ENCODE peak calls at places on chromosomes 7 and 10, in nine cellular contexts. One of them, this sample, is unnamed.

GRCh38 chr7:158016171-158017087 is 571.2 kb downstream of the PTPRN2 start:
- DNase-seq in ovary: no peak
- DNase-seq in transverse colon: no peak
- DNase-seq in tibial nerve: no peak
- DNase-seq in stomach: peak; percentile 83
- DNase-seq in sigmoid colon: no peak
- DNase-seq in upper lobe of left lung: peak; percentile 21
- DNase-seq in A549: no peak
- DNase-seq in suprapubic skin: peak; percentile 51
- DNase-seq in this sample: no peak

GRCh38 chr10:673492-673891 is 16.0 kb downstream of the DIP2C start:
- DNase-seq in ovary: no peak
- DNase-seq in transverse colon: peak; percentile 2
- DNase-seq in tibial nerve: no peak
- DNase-seq in stomach: no peak
- DNase-seq in sigmoid colon: no peak
- DNase-seq in upper lobe of left lung: no peak
- DNase-seq in A549: no peak
- DNase-seq in suprapubic skin: no peak
- DNase-seq in this sample: no peak

GRCh38 chr7:116173051-116174028 is 37.0 kb upstream of the TES start:
- DNase-seq in ovary: no peak
- DNase-seq in transverse colon: no peak
- DNase-seq in tibial nerve: peak; percentile 46
- DNase-seq in stomach: no peak
- DNase-seq in sigmoid colon: no peak
- DNase-seq in upper lobe of left lung: no peak
- DNase-seq in A549: peak; percentile 21
- DNase-seq in suprapubic skin: no peak
- DNase-seq in this sample: no peak

GRCh38 chr7:100825760-100826545 is 1.4 kb downstream of the EPHB4 start:
- DNase-seq in ovary: no peak
- DNase-seq in transverse colon: no peak
- DNase-seq in tibial nerve: no peak
- DNase-seq in stomach: no peak
- DNase-seq in sigmoid colon: no peak
- DNase-seq in upper lobe of left lung: no peak
- DNase-seq in A549: no peak
- DNase-seq in suprapubic skin: no peak
- DNase-seq in this sample: no peak

GRCh38 chr10:55793024-55793423 is 568.0 kb downstream of the ZWINT start:
- DNase-seq in ovary: no peak
- DNase-seq in transverse colon: no peak
- DNase-seq in tibial nerve: no peak
- DNase-seq in stomach: no peak
- DNase-seq in sigmoid colon: no peak
- DNase-seq in upper lobe of left lung: no peak
- DNase-seq in A549: no peak
- DNase-seq in suprapubic skin: no peak
- DNase-seq in this sample: no peak

GRCh38 chr7:3451696-3452095 is 150.6 kb downstream of the SDK1 start:
- DNase-seq in ovary: no peak
- DNase-seq in transverse colon: no peak
- DNase-seq in tibial nerve: no peak
- DNase-seq in stomach: no peak
- DNase-seq in sigmoid colon: no peak
- DNase-seq in upper lobe of left lung: no peak
- DNase-seq in A549: no peak
- DNase-seq in suprapubic skin: no peak
- DNase-seq in this sample: no peak

GRCh38 chr7:48111596-48111995 is 22.5 kb downstream of the UPP1 start:
- DNase-seq in ovary: no peak
- DNase-seq in transverse colon: no peak
- DNase-seq in tibial nerve: no peak
- DNase-seq in stomach: no peak
- DNase-seq in sigmoid colon: no peak
- DNase-seq in upper lobe of left lung: no peak
- DNase-seq in A549: no peak
- DNase-seq in suprapubic skin: no peak
- DNase-seq in this sample: peak; percentile 50

GRCh38 chr10:117899181-117899683 is 147.5 kb downstream of the RAB11FIP2 start:
- DNase-seq in ovary: no peak
- DNase-seq in transverse colon: no peak
- DNase-seq in tibial nerve: no peak
- DNase-seq in stomach: no peak
- DNase-seq in sigmoid colon: no peak
- DNase-seq in upper lobe of left lung: no peak
- DNase-seq in A549: no peak
- DNase-seq in suprapubic skin: no peak
- DNase-seq in this sample: no peak

GRCh38 chr10:51005551-51005950 is 68.7 kb upstream of the PRKG1 start:
- DNase-seq in ovary: no peak
- DNase-seq in transverse colon: no peak
- DNase-seq in tibial nerve: no peak
- DNase-seq in stomach: no peak
- DNase-seq in sigmoid colon: no peak
- DNase-seq in upper lobe of left lung: no peak
- DNase-seq in A549: no peak
- DNase-seq in suprapubic skin: no peak
- DNase-seq in this sample: no peak

GRCh38 chr10:50999163-50999562 is 75.1 kb upstream of the PRKG1 start:
- DNase-seq in ovary: no peak
- DNase-seq in transverse colon: no peak
- DNase-seq in tibial nerve: no peak
- DNase-seq in stomach: no peak
- DNase-seq in sigmoid colon: no peak
- DNase-seq in upper lobe of left lung: no peak
- DNase-seq in A549: no peak
- DNase-seq in suprapubic skin: no peak
- DNase-seq in this sample: no peak

GRCh38 chr10:51000164-51000563 is 74.1 kb upstream of the PRKG1 start:
- DNase-seq in ovary: no peak
- DNase-seq in transverse colon: no peak
- DNase-seq in tibial nerve: no peak
- DNase-seq in stomach: no peak
- DNase-seq in sigmoid colon: no peak
- DNase-seq in upper lobe of left lung: no peak
- DNase-seq in A549: no peak
- DNase-seq in suprapubic skin: no peak
- DNase-seq in this sample: no peak

GRCh38 chr10:51000976-51001375 is 73.3 kb upstream of the PRKG1 start:
- DNase-seq in ovary: no peak
- DNase-seq in transverse colon: no peak
- DNase-seq in tibial nerve: no peak
- DNase-seq in stomach: no peak
- DNase-seq in sigmoid colon: no peak
- DNase-seq in upper lobe of left lung: no peak
- DNase-seq in A549: no peak
- DNase-seq in suprapubic skin: no peak
- DNase-seq in this sample: no peak

DNA sequence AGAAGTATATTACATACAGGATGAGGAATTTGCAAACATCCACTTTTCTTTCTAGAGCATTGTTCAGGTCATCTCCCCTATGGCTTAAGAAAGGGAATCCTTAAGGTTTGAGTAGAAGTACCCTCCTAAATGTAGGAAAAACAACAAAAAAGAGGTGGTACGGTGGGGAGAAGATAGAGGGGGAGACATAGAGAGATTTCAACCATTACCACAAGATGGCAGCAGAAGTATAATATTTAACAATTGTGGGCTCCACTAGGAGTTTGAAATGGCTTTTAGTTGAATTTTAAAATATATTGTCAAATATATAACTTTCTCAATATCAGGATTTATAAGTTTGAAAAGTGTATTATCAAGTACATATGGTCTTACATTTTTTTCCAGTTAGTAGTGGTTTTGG is 72.7 kb upstream of the PRKG1 start:
- DNase-seq in ovary: no peak
- DNase-seq in transverse colon: no peak
- DNase-seq in tibial nerve: peak; percentile 45
- DNase-seq in stomach: no peak
- DNase-seq in sigmoid colon: no peak
- DNase-seq in upper lobe of left lung: no peak
- DNase-seq in A549: no peak
- DNase-seq in suprapubic skin: no peak
- DNase-seq in this sample: no peak
- TF ChIP-seq EP300 in ovary: no peak
- TF ChIP-seq EP300 in transverse colon: no peak
- TF ChIP-seq EP300 in tibial nerve: no peak
- TF ChIP-seq EP300 in stomach: no peak
- TF ChIP-seq EP300 in sigmoid colon: no peak
- TF ChIP-seq EP300 in upper lobe of left lung: no peak
- TF ChIP-seq EP300 in A549: no peak
- TF ChIP-seq EP300 in suprapubic skin: no peak
- TF ChIP-seq EP300 in this sample: no peak

GRCh38 chr7:130006771-130007170 is 44.4 kb downstream of the ZC3HC1 start:
- DNase-seq in ovary: no peak
- DNase-seq in transverse colon: no peak
- DNase-seq in tibial nerve: no peak
- DNase-seq in stomach: no peak
- DNase-seq in sigmoid colon: no peak
- DNase-seq in upper lobe of left lung: no peak
- DNase-seq in A549: no peak
- DNase-seq in suprapubic skin: no peak
- DNase-seq in this sample: no peak

GRCh38 chr7:130013241-130013640 is 37.9 kb downstream of the ZC3HC1 start:
- DNase-seq in ovary: no peak
- DNase-seq in transverse colon: no peak
- DNase-seq in tibial nerve: no peak
- DNase-seq in stomach: no peak
- DNase-seq in sigmoid colon: no peak
- DNase-seq in upper lobe of left lung: no peak
- DNase-seq in A549: no peak
- DNase-seq in suprapubic skin: no peak
- DNase-seq in this sample: no peak

GRCh38 chr7:130008941-130009847 is 42.0 kb downstream of the ZC3HC1 start:
- DNase-seq in ovary: no peak
- DNase-seq in transverse colon: peak; percentile 58
- DNase-seq in tibial nerve: no peak
- DNase-seq in stomach: peak; percentile 92
- DNase-seq in sigmoid colon: no peak
- DNase-seq in upper lobe of left lung: peak; percentile 86
- DNase-seq in A549: peak; percentile 22
- DNase-seq in suprapubic skin: peak; percentile 74
- DNase-seq in this sample: no peak

GRCh38 chr7:130010689-130011412 is 40.3 kb downstream of the ZC3HC1 start:
- DNase-seq in ovary: peak; percentile 87
- DNase-seq in transverse colon: peak; percentile 90
- DNase-seq in tibial nerve: peak; percentile 99
- DNase-seq in stomach: peak; percentile 90
- DNase-seq in sigmoid colon: peak; percentile 86
- DNase-seq in upper lobe of left lung: peak; percentile 82
- DNase-seq in A549: peak; percentile 76
- DNase-seq in suprapubic skin: peak; percentile 90
- DNase-seq in this sample: peak; percentile 97

GRCh38 chr7:130009848-130010688 is 41.1 kb downstream of the ZC3HC1 start:
- DNase-seq in ovary: no peak
- DNase-seq in transverse colon: peak; percentile 31
- DNase-seq in tibial nerve: no peak
- DNase-seq in stomach: peak; percentile 31
- DNase-seq in sigmoid colon: peak; percentile 60
- DNase-seq in upper lobe of left lung: no peak
- DNase-seq in A549: peak; percentile 67
- DNase-seq in suprapubic skin: peak; percentile 73
- DNase-seq in this sample: no peak
- TF ChIP-seq POLR2A in ovary: no peak
- TF ChIP-seq POLR2A in transverse colon: no peak
- TF ChIP-seq POLR2A in tibial nerve: no peak
- TF ChIP-seq POLR2A in stomach: no peak
- TF ChIP-seq POLR2A in sigmoid colon: no peak
- TF ChIP-seq POLR2A in upper lobe of left lung: no peak
- TF ChIP-seq POLR2A in A549: no peak
- TF ChIP-seq POLR2A in suprapubic skin: no peak
- TF ChIP-seq POLR2A in this sample: no peak

GRCh38 chr10:101019440-101019703 is 11.6 kb downstream of the PDZD7 start:
- DNase-seq in ovary: no peak
- DNase-seq in transverse colon: no peak
- DNase-seq in tibial nerve: no peak
- DNase-seq in stomach: no peak
- DNase-seq in sigmoid colon: no peak
- DNase-seq in upper lobe of left lung: no peak
- DNase-seq in A549: no peak
- DNase-seq in suprapubic skin: no peak
- DNase-seq in this sample: no peak

GRCh38 chr10:101018600-101019439 is 12.1 kb downstream of the PDZD7 start:
- DNase-seq in ovary: peak; percentile 77
- DNase-seq in transverse colon: peak; percentile 88
- DNase-seq in tibial nerve: peak; percentile 80
- DNase-seq in stomach: peak; percentile 90
- DNase-seq in sigmoid colon: no peak
- DNase-seq in upper lobe of left lung: peak; percentile 82
- DNase-seq in A549: peak; percentile 95
- DNase-seq in suprapubic skin: peak; percentile 88
- DNase-seq in this sample: no peak

GRCh38 chr10:101020427-101020826 is 10.5 kb downstream of the PDZD7 start:
- DNase-seq in ovary: peak; percentile 5
- DNase-seq in transverse colon: no peak
- DNase-seq in tibial nerve: no peak
- DNase-seq in stomach: no peak
- DNase-seq in sigmoid colon: no peak
- DNase-seq in upper lobe of left lung: no peak
- DNase-seq in A549: no peak
- DNase-seq in suprapubic skin: no peak
- DNase-seq in this sample: no peak

GRCh38 chr10:101016814-101017213 is 14.1 kb downstream of the PDZD7 start:
- DNase-seq in ovary: no peak
- DNase-seq in transverse colon: no peak
- DNase-seq in tibial nerve: no peak
- DNase-seq in stomach: no peak
- DNase-seq in sigmoid colon: no peak
- DNase-seq in upper lobe of left lung: no peak
- DNase-seq in A549: no peak
- DNase-seq in suprapubic skin: no peak
- DNase-seq in this sample: no peak

DNA sequence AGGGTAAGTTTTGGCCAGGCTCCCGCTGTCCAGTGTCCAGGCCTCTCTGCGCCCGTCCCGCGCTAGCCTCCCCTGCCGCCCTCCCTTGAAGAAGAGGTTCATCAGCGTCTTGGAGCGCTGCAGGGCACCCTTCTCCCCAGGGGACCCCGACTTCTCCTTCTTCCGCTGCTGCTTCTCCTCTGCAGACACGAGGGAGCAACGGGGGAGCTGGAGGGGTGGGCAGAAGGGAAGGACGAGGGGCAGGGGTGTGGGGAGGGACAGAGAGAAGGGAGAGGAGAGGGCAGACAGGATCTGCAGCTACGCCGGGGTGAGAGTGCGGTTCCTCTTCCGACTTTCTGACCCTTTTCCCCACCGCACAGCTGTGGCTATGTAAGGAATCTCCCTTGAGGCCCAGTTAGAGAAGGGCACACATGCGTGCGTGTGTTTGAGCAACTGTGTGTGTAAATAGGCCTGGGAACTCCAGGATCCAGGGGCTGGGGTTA is 12.8 kb downstream of the PDZD7 start:
- DNase-seq in ovary: no peak
- DNase-seq in transverse colon: no peak
- DNase-seq in tibial nerve: no peak
- DNase-seq in stomach: no peak
- DNase-seq in sigmoid colon: no peak
- DNase-seq in upper lobe of left lung: no peak
- DNase-seq in A549: no peak
- DNase-seq in suprapubic skin: no peak
- DNase-seq in this sample: no peak
- H3K4me3 ChIP-seq in ovary: no peak overlapping the region
- H3K4me3 ChIP-seq in transverse colon: no peak overlapping the region
- H3K4me3 ChIP-seq in tibial nerve: no peak overlapping the region
- H3K4me3 ChIP-seq in stomach: no peak overlapping the region
- H3K4me3 ChIP-seq in sigmoid colon: no peak overlapping the region
- H3K4me3 ChIP-seq in upper lobe of left lung: no peak overlapping the region
- H3K4me3 ChIP-seq in A549: no peak overlapping the region
- H3K4me3 ChIP-seq in suprapubic skin: no peak overlapping the region
- H3K4me3 ChIP-seq in this sample: no peak overlapping the region

GRCh38 chr10:126609566-126609965 is 60.9 kb downstream of the C10orf90 start:
- DNase-seq in ovary: no peak
- DNase-seq in transverse colon: no peak
- DNase-seq in tibial nerve: no peak
- DNase-seq in stomach: no peak
- DNase-seq in sigmoid colon: no peak
- DNase-seq in upper lobe of left lung: no peak
- DNase-seq in A549: no peak
- DNase-seq in suprapubic skin: no peak
- DNase-seq in this sample: no peak
- TF ChIP-seq EP300 in ovary: no peak
- TF ChIP-seq EP300 in transverse colon: no peak
- TF ChIP-seq EP300 in tibial nerve: no peak
- TF ChIP-seq EP300 in stomach: no peak
- TF ChIP-seq EP300 in sigmoid colon: no peak
- TF ChIP-seq EP300 in upper lobe of left lung: no peak
- TF ChIP-seq EP300 in A549: no peak
- TF ChIP-seq EP300 in suprapubic skin: no peak
- TF ChIP-seq EP300 in this sample: no peak

This sample was measured in esophagus muscularis mucosa.